ENCODE peak calls at places on chromosomes 5 and 9, in seven cellular contexts. J is Peyer's patch, G is BE2C, K is AG10803, V is psoas muscle, C is activated B cell treated with CpG ODN at 0.5 μM for 24 hours, W is HepG2. T is an unnamed sample.

GRCh38 chr5:32512916-32513315 is 68.4 kb upstream of the ZFR start:
- DNase-seq in C (no peak), J (no peak), W (no peak), V (no peak), K (peak; percentile 74), G (no peak), T (no peak)

GRCh38 chr9:125525846-125526619 is 181.0 kb downstream of the MAPKAP1 start:
- DNase-seq in C (no peak), V (no peak), G (no peak), K (peak; percentile 66), J (no peak), W (no peak), T (no peak)

GRCh38 chr5:143401846-143402463 is 1.5 kb downstream of the NR3C1 start:
- DNase-seq in W (peak; percentile 13), J (no peak), V (no peak), G (no peak), K (no peak), C (no peak), T (no peak)

GRCh38 chr9:84617415-84617814 is 52.1 kb upstream of the NTRK2 start:
- DNase-seq in J (no peak), W (no peak), K (no peak), V (no peak), G (no peak), C (no peak), T (no peak)

GRCh38 chr5:56406221-56406620 is 173.1 kb upstream of the ANKRD55 start:
- DNase-seq in C (no peak), W (peak; percentile 28), K (no peak), G (no peak), J (no peak), V (no peak), T (no peak)

GRCh38 chr9:74662616-74663015 is 165.5 kb downstream of the RORB start:
- DNase-seq in J (no peak), G (no peak), W (no peak), V (no peak), K (no peak), C (no peak), T (no peak)

GRCh38 chr5:72498284-72498683 is 8.9 kb downstream of the ZNF366 start:
- DNase-seq in W (no peak), V (no peak), C (no peak), G (no peak), J (no peak), K (peak; percentile 63), T (no peak)

GRCh38 chr9:124659099-124659659 is 111.9 kb downstream of the NR6A1 start:
- DNase-seq in J (peak; percentile 71), C (peak; percentile 20), V (peak; percentile 88), K (peak; percentile 100), G (peak; percentile 90), W (peak; percentile 93), T (peak; percentile 44)

GRCh38 chr9:127053057-127053821 is 69.2 kb downstream of the ANGPTL2 start:
- DNase-seq in J (no peak), C (no peak), W (no peak), G (no peak), V (no peak), K (no peak), T (no peak)

GRCh38 chr9:32117291-32117690 is 267.2 kb upstream of the ACO1 start:
- DNase-seq in G (no peak), J (no peak), W (no peak), V (no peak), K (no peak), C (no peak), T (no peak)

GRCh38 chr9:33025572-33026347 is 687 bp downstream of the DNAJA1 start:
- DNase-seq in C (peak; percentile 71), K (peak; percentile 24), J (peak; percentile 79), V (no peak), W (peak; percentile 73), G (peak; percentile 69), T (peak; percentile 61)

GRCh38 chr5:34598177-34598794 is 57.8 kb upstream of the RAI14 start:
- DNase-seq in K (peak; percentile 91), V (no peak), G (no peak), C (no peak), J (no peak), W (no peak), T (no peak)

GRCh38 chr5:78046006-78046405 is 248.5 kb downstream of the AP3B1 start:
- DNase-seq in K (no peak), V (peak; percentile 31), W (no peak), J (no peak), C (no peak), G (no peak), T (no peak)

GRCh38 chr5:130963798-130964197 is 201.3 kb downstream of the HINT1 start:
- DNase-seq in V (no peak), K (peak; percentile 31), W (no peak), C (no peak), G (no peak), J (no peak), T (no peak)

GRCh38 chr5:133611357-133612020 is 852 bp downstream of the FSTL4 start:
- DNase-seq in J (no peak), K (no peak), V (no peak), W (no peak), C (peak; percentile 24), G (peak; percentile 29), T (no peak)

GRCh38 chr5:95261369-95262175 is 23.3 kb downstream of the MCTP1 start:
- DNase-seq in W (peak; percentile 37), K (peak; percentile 50), C (no peak), V (no peak), G (peak; percentile 17), J (no peak), T (no peak)
- TF ChIP-seq CTCF in W (peak; percentile 45), K (peak; percentile 66), C (no peak), V (peak; percentile 16), G (peak; percentile 58), J (no peak), T (peak; percentile 43)

DNA sequence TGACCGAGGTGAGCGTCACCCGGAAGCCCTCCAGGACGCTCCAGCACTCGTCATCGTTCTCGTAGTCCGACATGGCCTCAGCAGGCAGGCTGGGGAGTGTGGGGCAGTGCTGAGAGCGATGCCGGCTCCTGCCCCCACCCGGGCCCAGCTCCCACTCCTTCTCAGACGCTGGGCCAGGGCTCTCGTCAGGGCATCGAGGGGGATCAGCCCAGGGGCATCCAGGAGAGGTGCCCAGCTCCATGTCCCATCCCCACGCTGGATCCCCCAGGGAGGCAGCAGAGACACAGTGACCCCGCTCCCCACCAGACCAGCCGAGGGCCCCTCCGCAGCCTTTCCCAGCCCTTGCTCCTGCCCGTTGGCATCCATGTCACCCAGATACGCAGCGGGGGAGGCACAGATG is 1.5 kb downstream of the CARD9 start:
- DNase-seq in J (no peak), G (no peak), C (no peak), V (no peak), W (no peak), K (no peak), T (no peak)
- TF ChIP-seq CTCF in J (no peak), G (no peak), C (no peak), V (no peak), W (no peak), K (no peak), T (no peak)

GRCh38 chr5:146394486-146394885 is 52.6 kb upstream of the TCERG1 start:
- DNase-seq in K (no peak), J (no peak), W (no peak), C (no peak), V (no peak), G (no peak), T (no peak)

GRCh38 chr5:146388418-146388817 is 49.8 kb downstream of the POU4F3 start:
- DNase-seq in W (no peak), V (no peak), K (peak; percentile 16), J (no peak), G (no peak), C (no peak), T (no peak)

GRCh38 chr5:146395233-146395632 is 51.9 kb upstream of the TCERG1 start:
- DNase-seq in G (no peak), C (no peak), W (no peak), J (no peak), K (no peak), V (no peak), T (no peak)

DNA sequence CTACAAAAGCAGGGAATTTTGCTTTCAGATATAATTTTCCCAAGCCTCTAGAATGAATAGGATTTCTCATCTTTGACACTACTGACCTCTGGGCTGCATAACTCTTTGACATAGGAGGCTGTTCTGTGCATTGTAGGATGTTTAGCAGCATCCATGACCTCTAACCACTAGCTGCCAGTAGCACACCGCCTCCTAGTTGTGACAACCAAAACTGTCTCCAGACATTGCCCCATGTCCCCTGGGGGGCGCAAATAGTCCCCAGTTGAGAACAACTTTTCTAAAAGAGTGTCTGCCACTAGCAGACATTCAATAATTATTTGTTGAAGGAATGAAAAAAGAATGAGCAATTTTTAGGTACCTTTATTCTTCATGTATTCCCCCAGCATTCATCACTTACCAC is 51.8 kb downstream of the POU4F3 start:
- DNase-seq in C (no peak), V (no peak), W (peak; percentile 4), K (no peak), J (no peak), G (no peak), T (no peak)
- TF ChIP-seq CTCF in C (no peak), V (no peak), W (no peak), K (no peak), J (no peak), G (peak; percentile 26), T (no peak)

DNA sequence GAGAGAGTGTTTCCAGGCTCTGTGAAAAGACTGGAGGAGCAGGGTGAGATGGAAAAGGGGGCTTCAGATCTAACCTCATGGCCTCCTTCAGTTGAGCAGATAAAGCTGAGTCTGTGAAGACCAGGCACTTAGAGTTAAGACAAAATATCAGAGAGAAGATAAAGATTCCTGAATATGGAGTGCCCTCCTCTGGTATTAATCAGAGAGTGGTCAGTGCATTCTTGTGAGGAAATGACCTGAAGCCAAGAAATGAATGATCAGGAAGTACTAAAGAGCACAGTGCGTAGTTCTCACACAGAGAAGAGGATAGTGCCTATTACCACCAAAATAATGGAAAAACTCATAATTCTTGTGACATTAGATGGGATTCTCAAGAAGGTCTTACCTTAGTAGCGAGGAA is 1417.0 kb upstream of the ACO1 start:
- DNase-seq in J (no peak), C (no peak), G (no peak), W (no peak), K (no peak), V (no peak), T (no peak)
- TF ChIP-seq CTCF in J (no peak), C (no peak), G (peak; percentile 42), W (peak; percentile 21), K (no peak), V (no peak), T (no peak)

GRCh38 chr5:147190236-147190815 is 44.5 kb upstream of the STK32A start:
- DNase-seq in K (peak; percentile 53), V (no peak), C (no peak), G (no peak), W (no peak), J (no peak), T (no peak)
- TF ChIP-seq CTCF in K (no peak), V (no peak), C (no peak), G (no peak), W (no peak), J (no peak), T (no peak)

GRCh38 chr5:7897014-7897600 is 28.2 kb downstream of the MTRR start:
- DNase-seq in K (peak; percentile 31), C (no peak), G (peak; percentile 57), J (no peak), V (no peak), W (peak; percentile 21), T (no peak)
- TF ChIP-seq CTCF in K (peak; percentile 39), C (no peak), G (peak; percentile 68), J (no peak), V (no peak), W (peak; percentile 36), T (peak; percentile 52)

GRCh38 chr9:104608336-104608735 is 2.9 kb upstream of the OR13C2 start:
- DNase-seq in G (no peak), J (no peak), K (no peak), V (no peak), C (no peak), W (no peak), T (no peak)
- TF ChIP-seq CTCF in G (no peak), J (no peak), K (peak; percentile 27), V (no peak), C (no peak), W (no peak), T (no peak)

T was measured in progenitor cell of endocrine pancreas.